ENCODE peak calls at places on chromosomes 3 and 15, in nine cellular contexts. One of them, this sample, is unnamed.
A peak's percentile ranks its signal among the peaks of the same experiment; 100 is the strongest.

GRCh38 chr3:141292346-141293058 is 60.9 kb downstream of the PXYLP1 start:
- ATAC-seq in Right ventricle myocardium inferior: peak; percentile 42
- ATAC-seq in activated T-cell treated with anti-CD3 and anti-CD28 coated beads, Interleukin-2, amount 50 U/mL, for 4 hours: no peak
- ATAC-seq in gastroesophageal sphincter: no peak
- ATAC-seq in CD4-positive, alpha-beta T cell: no peak
- ATAC-seq in stimulated activated naive CD8-positive, alpha-beta T cell treated with anti-CD3 and anti-CD28 coated beads, Interleukin-15, Interleukin-2, amounts not matched to agents 100 U/mL and 50 U/mL, for 24 hours: no peak
- ATAC-seq in aorta: peak; percentile 53
- ATAC-seq in heart left ventricle: peak; percentile 38
- ATAC-seq in central memory CD8-positive, alpha-beta T cell: no peak
- ATAC-seq in this sample: no peak

GRCh38 chr3:149058602-149059001 is 27.7 kb downstream of the HLTF start:
- ATAC-seq in Right ventricle myocardium inferior: no peak
- ATAC-seq in activated T-cell treated with anti-CD3 and anti-CD28 coated beads, Interleukin-2, amount 50 U/mL, for 4 hours: no peak
- ATAC-seq in gastroesophageal sphincter: no peak
- ATAC-seq in CD4-positive, alpha-beta T cell: no peak
- ATAC-seq in stimulated activated naive CD8-positive, alpha-beta T cell treated with anti-CD3 and anti-CD28 coated beads, Interleukin-15, Interleukin-2, amounts not matched to agents 100 U/mL and 50 U/mL, for 24 hours: no peak
- ATAC-seq in aorta: no peak
- ATAC-seq in heart left ventricle: no peak
- ATAC-seq in central memory CD8-positive, alpha-beta T cell: no peak
- ATAC-seq in this sample: no peak

GRCh38 chr15:60673918-60674558 is 195.1 kb upstream of the ICE2 start:
- ATAC-seq in Right ventricle myocardium inferior: peak; percentile 52
- ATAC-seq in activated T-cell treated with anti-CD3 and anti-CD28 coated beads, Interleukin-2, amount 50 U/mL, for 4 hours: peak; percentile 85
- ATAC-seq in gastroesophageal sphincter: peak; percentile 87
- ATAC-seq in CD4-positive, alpha-beta T cell: no peak
- ATAC-seq in stimulated activated naive CD8-positive, alpha-beta T cell treated with anti-CD3 and anti-CD28 coated beads, Interleukin-15, Interleukin-2, amounts not matched to agents 100 U/mL and 50 U/mL, for 24 hours: peak; percentile 87
- ATAC-seq in aorta: peak; percentile 72
- ATAC-seq in heart left ventricle: peak; percentile 93
- ATAC-seq in central memory CD8-positive, alpha-beta T cell: no peak
- ATAC-seq in this sample: no peak

GRCh38 chr3:150146891-150147761 is 176.4 kb upstream of the PFN2 start:
- ATAC-seq in Right ventricle myocardium inferior: peak; percentile 37
- ATAC-seq in activated T-cell treated with anti-CD3 and anti-CD28 coated beads, Interleukin-2, amount 50 U/mL, for 4 hours: peak; percentile 56
- ATAC-seq in gastroesophageal sphincter: peak; percentile 49
- ATAC-seq in CD4-positive, alpha-beta T cell: no peak
- ATAC-seq in stimulated activated naive CD8-positive, alpha-beta T cell treated with anti-CD3 and anti-CD28 coated beads, Interleukin-15, Interleukin-2, amounts not matched to agents 100 U/mL and 50 U/mL, for 24 hours: peak; percentile 93
- ATAC-seq in aorta: no peak
- ATAC-seq in heart left ventricle: peak; percentile 54
- ATAC-seq in central memory CD8-positive, alpha-beta T cell: no peak
- ATAC-seq in this sample: peak; percentile 47

GRCh38 chr15:55535436-55535835 is 27.4 kb upstream of the DNAAF4 start:
- ATAC-seq in Right ventricle myocardium inferior: no peak
- ATAC-seq in activated T-cell treated with anti-CD3 and anti-CD28 coated beads, Interleukin-2, amount 50 U/mL, for 4 hours: peak; percentile 18
- ATAC-seq in gastroesophageal sphincter: no peak
- ATAC-seq in CD4-positive, alpha-beta T cell: no peak
- ATAC-seq in stimulated activated naive CD8-positive, alpha-beta T cell treated with anti-CD3 and anti-CD28 coated beads, Interleukin-15, Interleukin-2, amounts not matched to agents 100 U/mL and 50 U/mL, for 24 hours: peak; percentile 40
- ATAC-seq in aorta: no peak
- ATAC-seq in heart left ventricle: no peak
- ATAC-seq in central memory CD8-positive, alpha-beta T cell: peak; percentile 90
- ATAC-seq in this sample: no peak

GRCh38 chr3:24365168-24365567 is 129.5 kb downstream of the THRB start:
- ATAC-seq in Right ventricle myocardium inferior: peak; percentile 75
- ATAC-seq in activated T-cell treated with anti-CD3 and anti-CD28 coated beads, Interleukin-2, amount 50 U/mL, for 4 hours: no peak
- ATAC-seq in gastroesophageal sphincter: no peak
- ATAC-seq in CD4-positive, alpha-beta T cell: no peak
- ATAC-seq in stimulated activated naive CD8-positive, alpha-beta T cell treated with anti-CD3 and anti-CD28 coated beads, Interleukin-15, Interleukin-2, amounts not matched to agents 100 U/mL and 50 U/mL, for 24 hours: no peak
- ATAC-seq in aorta: peak; percentile 83
- ATAC-seq in heart left ventricle: peak; percentile 93
- ATAC-seq in central memory CD8-positive, alpha-beta T cell: no peak
- ATAC-seq in this sample: no peak

GRCh38 chr3:30332196-30333021 is 274.0 kb upstream of the TGFBR2 start:
- ATAC-seq in Right ventricle myocardium inferior: no peak
- ATAC-seq in activated T-cell treated with anti-CD3 and anti-CD28 coated beads, Interleukin-2, amount 50 U/mL, for 4 hours: peak; percentile 41
- ATAC-seq in gastroesophageal sphincter: no peak
- ATAC-seq in CD4-positive, alpha-beta T cell: peak; percentile 95
- ATAC-seq in stimulated activated naive CD8-positive, alpha-beta T cell treated with anti-CD3 and anti-CD28 coated beads, Interleukin-15, Interleukin-2, amounts not matched to agents 100 U/mL and 50 U/mL, for 24 hours: peak; percentile 49
- ATAC-seq in aorta: peak; percentile 44
- ATAC-seq in heart left ventricle: no peak
- ATAC-seq in central memory CD8-positive, alpha-beta T cell: no peak
- ATAC-seq in this sample: peak; percentile 64

GRCh38 chr3:30628931-30629590 is 22.7 kb downstream of the TGFBR2 start:
- ATAC-seq in Right ventricle myocardium inferior: peak; percentile 51
- ATAC-seq in activated T-cell treated with anti-CD3 and anti-CD28 coated beads, Interleukin-2, amount 50 U/mL, for 4 hours: no peak
- ATAC-seq in gastroesophageal sphincter: no peak
- ATAC-seq in CD4-positive, alpha-beta T cell: peak; percentile 32
- ATAC-seq in stimulated activated naive CD8-positive, alpha-beta T cell treated with anti-CD3 and anti-CD28 coated beads, Interleukin-15, Interleukin-2, amounts not matched to agents 100 U/mL and 50 U/mL, for 24 hours: no peak
- ATAC-seq in aorta: no peak
- ATAC-seq in heart left ventricle: peak; percentile 74
- ATAC-seq in central memory CD8-positive, alpha-beta T cell: peak; percentile 37
- ATAC-seq in this sample: peak; percentile 64

GRCh38 chr3:71649757-71650156 is 66.2 kb upstream of the FOXP1 start:
- ATAC-seq in Right ventricle myocardium inferior: no peak
- ATAC-seq in activated T-cell treated with anti-CD3 and anti-CD28 coated beads, Interleukin-2, amount 50 U/mL, for 4 hours: no peak
- ATAC-seq in gastroesophageal sphincter: no peak
- ATAC-seq in CD4-positive, alpha-beta T cell: no peak
- ATAC-seq in stimulated activated naive CD8-positive, alpha-beta T cell treated with anti-CD3 and anti-CD28 coated beads, Interleukin-15, Interleukin-2, amounts not matched to agents 100 U/mL and 50 U/mL, for 24 hours: no peak
- ATAC-seq in aorta: no peak
- ATAC-seq in heart left ventricle: no peak
- ATAC-seq in central memory CD8-positive, alpha-beta T cell: no peak
- ATAC-seq in this sample: no peak

This sample was measured in stimulated activated memory B cell treated with anti-CD40 and anti-IgM and Interleukin-4, amounts not matched to agents 10 μg/mL and 1 μg/mL and 100 μg/mL, for 72 hours.